ENCODE peak calls at places on chromosomes 16 and 17, in nine cellular contexts. D is astrocyte of the spinal cord; W is left lung; Q is esophagus squamous epithelium; N is CD8-positive, alpha-beta T cell; H is cardiac fibroblast; J is omental fat pad; F is lower leg skin; S is mucosa of descending colon. Y is an unnamed sample.
A peak's percentile ranks its signal among the peaks of the same experiment; 100 is the strongest.

GRCh38 chr17:82780195-82780594 is 28.3 kb downstream of the TBCD start:
- DNase-seq in D (no peak), W (no peak), Q (no peak), N (no peak), H (no peak), J (no peak), F (no peak), S (no peak), Y (no peak)

GRCh38 chr17:10875984-10876555 is 38.2 kb upstream of the PIRT start:
- DNase-seq in D (peak; percentile 2), W (no peak), Q (no peak), N (peak; percentile 12), H (peak; percentile 26), J (peak; percentile 38), F (no peak), S (peak; percentile 51), Y (peak; percentile 46)

GRCh38 chr16:4874686-4875085 is 27.4 kb downstream of the UBN1 start:
- DNase-seq in D (no peak), W (no peak), Q (no peak), N (no peak), H (no peak), J (no peak), F (no peak), S (no peak), Y (no peak)

GRCh38 chr16:73172621-73173312 is 124.8 kb upstream of the ZFHX3 start:
- DNase-seq in D (peak; percentile 97), W (no peak), Q (no peak), N (no peak), H (peak; percentile 98), J (no peak), F (peak; percentile 93), S (peak; percentile 84), Y (peak; percentile 46)

GRCh38 chr17:3554440-3554839 is 3.2 kb downstream of the TRPV3 start:
- DNase-seq in D (no peak), W (no peak), Q (no peak), N (no peak), H (no peak), J (no peak), F (no peak), S (peak; percentile 25), Y (no peak)

GRCh38 chr16:50247906-50248608 is 18.3 kb upstream of the ADCY7 start:
- DNase-seq in D (no peak), W (no peak), Q (no peak), N (no peak), H (no peak), J (no peak), F (no peak), S (no peak), Y (no peak)

GRCh38 chr16:72983728-72984350 is 64.1 kb downstream of the ZFHX3 start:
- DNase-seq in D (no peak), W (no peak), Q (no peak), N (no peak), H (no peak), J (no peak), F (peak; percentile 70), S (no peak), Y (no peak)

GRCh38 chr17:80824549-80825470 is 166.8 kb upstream of the CHMP6 start:
- DNase-seq in D (no peak), W (peak; percentile 47), Q (no peak), N (no peak), H (no peak), J (no peak), F (no peak), S (no peak), Y (no peak)

GRCh38 chr16:77213542-77214108 is 14.4 kb downstream of the SYCE1L start:
- DNase-seq in D (peak; percentile 88), W (no peak), Q (no peak), N (no peak), H (peak; percentile 83), J (peak; percentile 50), F (no peak), S (no peak), Y (peak; percentile 32)

GRCh38 chr17:69928586-69928985 is 146.4 kb upstream of the KCNJ16 start:
- DNase-seq in D (no peak), W (no peak), Q (no peak), N (no peak), H (no peak), J (no peak), F (no peak), S (no peak), Y (no peak)

GRCh38 chr17:56297142-56297541 is 143.9 kb downstream of the ANKFN1 start:
- DNase-seq in D (peak; percentile 61), W (no peak), Q (no peak), N (peak; percentile 14), H (no peak), J (no peak), F (no peak), S (no peak), Y (no peak)

GRCh38 chr16:1324286-1324826 is 9.1 kb upstream of the BAIAP3 start:
- DNase-seq in D (no peak), W (no peak), Q (no peak), N (no peak), H (no peak), J (no peak), F (no peak), S (no peak), Y (no peak)

GRCh38 chr16:84841787-84842300 is 22.1 kb downstream of the CRISPLD2 start:
- DNase-seq in D (no peak), W (peak; percentile 85), Q (no peak), N (no peak), H (no peak), J (no peak), F (no peak), S (peak; percentile 87), Y (peak; percentile 92)

GRCh38 chr17:32523827-32524552 is 37.2 kb downstream of the CDK5R1 start:
- DNase-seq in D (no peak), W (no peak), Q (no peak), N (no peak), H (no peak), J (no peak), F (no peak), S (no peak), Y (no peak)

GRCh38 chr16:17083628-17084027 is 387.1 kb downstream of the XYLT1 start:
- DNase-seq in D (no peak), W (no peak), Q (no peak), N (no peak), H (no peak), J (no peak), F (no peak), S (no peak), Y (no peak)

GRCh38 chr16:85413713-85414663 is 199.1 kb upstream of the GSE1 start:
- DNase-seq in D (no peak), W (peak; percentile 20), Q (no peak), N (no peak), H (no peak), J (no peak), F (peak; percentile 52), S (peak; percentile 11), Y (no peak)

GRCh38 chr17:27566673-27567562 is 64.1 kb upstream of the LGALS9 start:
- DNase-seq in D (no peak), W (no peak), Q (no peak), N (no peak), H (peak; percentile 34), J (no peak), F (no peak), S (no peak), Y (no peak)

GRCh38 chr17:80145076-80146075 is 1.6 kb downstream of the EIF4A3 start:
- DNase-seq in D (no peak), W (no peak), Q (no peak), N (no peak), H (no peak), J (no peak), F (no peak), S (no peak), Y (no peak)

GRCh38 chr16:73951541-73951940 is 345.1 kb upstream of the PSMD7 start:
- DNase-seq in D (no peak), W (no peak), Q (no peak), N (no peak), H (no peak), J (no peak), F (no peak), S (no peak), Y (peak; percentile 7)

DNA sequence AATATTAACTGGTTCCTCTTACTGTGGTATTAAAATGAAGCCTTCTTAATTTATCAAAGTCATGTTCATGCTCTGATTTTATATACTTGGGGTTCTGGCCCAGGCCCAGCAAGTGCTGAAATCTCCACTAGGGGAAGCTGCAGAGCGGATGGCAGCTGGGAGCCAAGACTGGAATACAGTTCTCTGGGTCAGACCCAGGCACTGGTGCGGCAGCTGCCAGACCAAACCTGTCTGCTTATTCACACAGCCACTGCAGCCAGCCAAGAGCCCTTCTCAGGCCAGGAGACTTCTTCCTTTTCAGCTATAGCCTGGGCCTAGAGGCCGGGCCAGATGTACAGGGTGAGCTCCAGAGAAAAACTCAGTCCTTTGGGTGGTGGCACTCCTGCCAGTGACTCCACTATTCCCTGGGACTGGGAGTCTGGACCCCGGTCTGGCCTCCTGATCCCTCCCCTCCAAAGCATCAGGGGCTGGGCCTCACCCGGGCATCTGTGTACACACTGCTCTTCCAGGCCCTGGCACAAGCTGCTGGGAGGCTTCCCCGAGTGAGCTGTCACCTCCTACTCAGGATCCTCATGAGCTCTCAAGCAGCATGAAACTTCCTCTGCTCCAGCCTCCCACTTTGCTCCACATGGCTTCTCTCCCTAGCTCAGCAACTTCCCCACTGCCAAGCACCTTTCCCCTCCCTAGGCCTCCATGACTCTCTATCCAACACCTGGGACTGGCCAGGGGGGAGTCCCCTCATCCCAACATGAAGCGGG is 24.4 kb downstream of the ATP6V0D1 start:
- DNase-seq in D (peak; percentile 36), W (no peak), Q (no peak), N (no peak), H (peak; percentile 82), J (no peak), F (no peak), S (peak; percentile 81), Y (no peak)
- TF ChIP-seq CTCF in D (peak; percentile 54), W (peak; percentile 25), Q (peak; percentile 73), N (no peak), H (peak; percentile 65), J (no peak), F (no peak), S (peak; percentile 58), Y (no peak)

GRCh38 chr17:14297161-14297851 is 3.6 kb upstream of the HS3ST3B1 start:
- DNase-seq in D (peak; percentile 51), W (peak; percentile 90), Q (no peak), N (no peak), H (peak; percentile 79), J (no peak), F (peak; percentile 84), S (peak; percentile 59), Y (peak; percentile 55)
- TF ChIP-seq CTCF in D (peak; percentile 30), W (no peak), Q (peak; percentile 12), N (no peak), H (peak; percentile 1), J (no peak), F (no peak), S (no peak), Y (no peak)

DNA sequence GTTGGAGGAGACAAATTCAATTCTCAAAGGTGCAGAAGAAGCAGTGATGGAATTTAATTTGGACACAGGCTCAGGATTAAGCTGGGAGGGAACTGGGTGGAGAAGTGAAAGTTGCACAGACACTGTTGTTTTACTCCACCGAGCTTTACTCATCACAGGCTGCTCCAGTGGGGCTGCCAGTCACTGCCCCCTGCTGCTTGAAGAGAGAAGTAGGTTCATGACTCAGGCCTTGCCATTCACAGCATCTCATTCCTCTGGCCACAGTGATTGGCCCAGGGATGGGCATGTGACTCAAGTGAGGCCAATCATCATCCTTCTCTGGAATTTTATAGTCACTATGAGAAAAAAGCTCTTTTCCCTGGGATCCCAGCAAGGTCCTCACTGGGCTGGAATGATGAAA is 11.8 kb downstream of the GNAO1 start:
- DNase-seq in D (peak; percentile 2), W (no peak), Q (no peak), N (peak; percentile 38), H (no peak), J (no peak), F (no peak), S (no peak), Y (peak; percentile 25)
- TF ChIP-seq CTCF in D (no peak), W (no peak), Q (no peak), N (peak; percentile 29), H (peak; percentile 23), J (no peak), F (no peak), S (no peak), Y (no peak)

GRCh38 chr17:74960739-74961342 is 11.7 kb downstream of the HID1 start:
- DNase-seq in D (peak; percentile 18), W (peak; percentile 80), Q (no peak), N (peak; percentile 43), H (peak; percentile 44), J (no peak), F (no peak), S (peak; percentile 72), Y (no peak)
- TF ChIP-seq CTCF in D (peak; percentile 53), W (peak; percentile 22), Q (peak; percentile 76), N (no peak), H (peak; percentile 43), J (no peak), F (no peak), S (no peak), Y (peak; percentile 31)